ENCODE peak calls at places on chromosomes 3 and 15, in six cellular contexts. W is activated CD4-positive, CD25-positive, alpha-beta regulatory T cell treated with anti-CD3 and anti-CD28 coated beads, Interleukin-2, amount 50 U/mL, for 16 hours; A is hypothalamus; T is NCI-H1105 treated with DMSO at 0.1 percent for 48 hours; E is left lung; X is Kasumi-1. Y is an unnamed sample.

GRCh38 chr15:90557651-90558084 is 27.9 kb downstream of the CRTC3 start:
- DNase-seq in W (no peak), A (no peak), T (no peak), E (peak), X (no peak), Y (no peak)

GRCh38 chr15:74635228-74635627 is 19.6 kb downstream of the CLK3 start:
- DNase-seq in W (peak), A (no peak), T (peak), E (no peak), X (peak), Y (no peak)

GRCh38 chr3:139982404-139982803 is 47.4 kb downstream of the CLSTN2 start:
- DNase-seq in W (no peak), A (no peak), T (peak), E (no peak), X (no peak), Y (no peak)

GRCh38 chr3:12288466-12289129 is at the start of gene PPARG:
- DNase-seq in W (no peak), A (no peak), T (no peak), E (peak), X (no peak), Y (no peak)

GRCh38 chr3:49271047-49271446 is 6.0 kb downstream of the C3orf62 start:
- DNase-seq in W (no peak), A (no peak), T (no peak), E (no peak), X (no peak), Y (no peak)

GRCh38 chr3:38421679-38422336 is 31.9 kb upstream of the ACVR2B start:
- DNase-seq in W (no peak), A (no peak), T (no peak), E (no peak), X (no peak), Y (no peak)

GRCh38 chr3:49358884-49359225 is 702 bp upstream of the GPX1 start:
- DNase-seq in W (no peak), A (no peak), T (peak), E (no peak), X (peak), Y (no peak)

GRCh38 chr3:105806361-105806760 is 62.5 kb downstream of the CBLB start:
- DNase-seq in W (no peak), A (no peak), T (no peak), E (no peak), X (peak), Y (peak)

GRCh38 chr3:14537590-14538450 is 2.3 kb downstream of the GRIP2 start:
- DNase-seq in W (no peak), A (no peak), T (no peak), E (no peak), X (no peak), Y (no peak)

GRCh38 chr15:57130956-57131355 is 212.5 kb downstream of the TCF12 start:
- DNase-seq in W (no peak), A (no peak), T (no peak), E (no peak), X (no peak), Y (no peak)